ENCODE peak calls at places on chromosomes 2 and 18, in seven cellular contexts. One of them, this sample, is unnamed.

GRCh38 chr2:224885836-224886547 is 156.3 kb downstream of the DOCK10 start:
- DNase-seq in H1: no peak
- DNase-seq in mesenchymal stem cell: peak
- DNase-seq in trophoblast cell: peak
- DNase-seq in mesendoderm: no peak
- DNase-seq in neuronal stem cell: no peak
- DNase-seq in H9: no peak
- DNase-seq in this sample: peak

GRCh38 chr2:203759692-203760365 is 53.4 kb downstream of the CD28 start:
- DNase-seq in mesendoderm: peak
- DNase-seq in trophoblast cell: peak
- DNase-seq in H9: no peak
- DNase-seq in H1: no peak
- DNase-seq in mesenchymal stem cell: peak
- DNase-seq in neuronal stem cell: no peak
- DNase-seq in this sample: peak

GRCh38 chr2:34831096-34831495 is 1232.0 kb upstream of the FAM98A start:
- DNase-seq in mesenchymal stem cell: no peak
- DNase-seq in H1: no peak
- DNase-seq in H9: no peak
- DNase-seq in trophoblast cell: no peak
- DNase-seq in mesendoderm: no peak
- DNase-seq in neuronal stem cell: no peak
- DNase-seq in this sample: no peak

GRCh38 chr2:222423632-222424280 is 587 bp upstream of the SGPP2 start:
- DNase-seq in H9: peak
- DNase-seq in neuronal stem cell: no peak
- DNase-seq in trophoblast cell: peak
- DNase-seq in mesendoderm: no peak
- DNase-seq in mesenchymal stem cell: peak
- DNase-seq in H1: no peak
- DNase-seq in this sample: no peak

GRCh38 chr2:122384768-122385333 is 629.4 kb downstream of the TSN start:
- DNase-seq in mesenchymal stem cell: no peak
- DNase-seq in mesendoderm: no peak
- DNase-seq in H1: no peak
- DNase-seq in neuronal stem cell: no peak
- DNase-seq in trophoblast cell: no peak
- DNase-seq in H9: no peak
- DNase-seq in this sample: no peak

GRCh38 chr2:24926602-24927252 is 6.7 kb upstream of the ADCY3 start:
- DNase-seq in neuronal stem cell: no peak
- DNase-seq in H9: peak
- DNase-seq in mesendoderm: peak
- DNase-seq in H1: no peak
- DNase-seq in mesenchymal stem cell: no peak
- DNase-seq in trophoblast cell: peak
- DNase-seq in this sample: no peak

GRCh38 chr2:157192445-157193423 is 64.8 kb upstream of the GALNT5 start:
- DNase-seq in mesendoderm: peak
- DNase-seq in H9: no peak
- DNase-seq in H1: no peak
- DNase-seq in neuronal stem cell: no peak
- DNase-seq in mesenchymal stem cell: no peak
- DNase-seq in trophoblast cell: no peak
- DNase-seq in this sample: no peak

GRCh38 chr2:112481528-112482228 is at the start of gene TTL:
- DNase-seq in H1: no peak
- DNase-seq in mesenchymal stem cell: peak
- DNase-seq in mesendoderm: peak
- DNase-seq in neuronal stem cell: peak
- DNase-seq in trophoblast cell: peak
- DNase-seq in H9: peak
- DNase-seq in this sample: peak

GRCh38 chr2:166897666-166898065 is 9.4 kb downstream of the XIRP2 start:
- DNase-seq in trophoblast cell: no peak
- DNase-seq in H9: no peak
- DNase-seq in mesendoderm: peak
- DNase-seq in H1: no peak
- DNase-seq in mesenchymal stem cell: no peak
- DNase-seq in neuronal stem cell: no peak
- DNase-seq in this sample: no peak

GRCh38 chr2:53252115-53252514 is 515.5 kb upstream of the CHAC2 start:
- DNase-seq in trophoblast cell: no peak
- DNase-seq in H9: no peak
- DNase-seq in mesenchymal stem cell: no peak
- DNase-seq in H1: no peak
- DNase-seq in neuronal stem cell: no peak
- DNase-seq in mesendoderm: no peak
- DNase-seq in this sample: peak

GRCh38 chr2:53939656-53940055 is 31.1 kb downstream of the PSME4 start:
- DNase-seq in mesendoderm: no peak
- DNase-seq in trophoblast cell: no peak
- DNase-seq in H1: no peak
- DNase-seq in neuronal stem cell: no peak
- DNase-seq in H9: no peak
- DNase-seq in mesenchymal stem cell: no peak
- DNase-seq in this sample: peak

GRCh38 chr18:75207298-75208054 is 1.5 kb downstream of the PTGR3 start:
- DNase-seq in mesendoderm: peak
- DNase-seq in trophoblast cell: no peak
- DNase-seq in mesenchymal stem cell: peak
- DNase-seq in H1: no peak
- DNase-seq in neuronal stem cell: peak
- DNase-seq in H9: no peak
- DNase-seq in this sample: peak

GRCh38 chr2:231000211-231000904 is 4.4 kb downstream of the SPATA3 start:
- DNase-seq in H9: peak
- DNase-seq in mesendoderm: peak
- DNase-seq in mesenchymal stem cell: no peak
- DNase-seq in neuronal stem cell: no peak
- DNase-seq in trophoblast cell: no peak
- DNase-seq in H1: peak
- DNase-seq in this sample: no peak

GRCh38 chr2:120949027-120949956 is 213.6 kb downstream of the GLI2 start:
- DNase-seq in neuronal stem cell: no peak
- DNase-seq in mesendoderm: no peak
- DNase-seq in H1: no peak
- DNase-seq in trophoblast cell: no peak
- DNase-seq in mesenchymal stem cell: peak
- DNase-seq in H9: no peak
- DNase-seq in this sample: no peak

GRCh38 chr2:120853294-120854013 is 117.8 kb downstream of the GLI2 start:
- DNase-seq in trophoblast cell: no peak
- DNase-seq in H1: no peak
- DNase-seq in neuronal stem cell: no peak
- DNase-seq in H9: no peak
- DNase-seq in mesenchymal stem cell: no peak
- DNase-seq in mesendoderm: no peak
- DNase-seq in this sample: no peak

GRCh38 chr2:111884592-111884964 is 585 bp upstream of the ANAPC1 start:
- DNase-seq in H1: no peak
- DNase-seq in trophoblast cell: no peak
- DNase-seq in H9: no peak
- DNase-seq in mesendoderm: no peak
- DNase-seq in mesenchymal stem cell: no peak
- DNase-seq in neuronal stem cell: no peak
- DNase-seq in this sample: no peak

GRCh38 chr2:190794466-190795184 is 86.0 kb upstream of the GLS start:
- DNase-seq in mesenchymal stem cell: no peak
- DNase-seq in mesendoderm: no peak
- DNase-seq in neuronal stem cell: no peak
- DNase-seq in H9: no peak
- DNase-seq in H1: no peak
- DNase-seq in trophoblast cell: no peak
- DNase-seq in this sample: peak

GRCh38 chr2:174282449-174282848 is 34.1 kb upstream of the OLA1 start:
- DNase-seq in mesenchymal stem cell: no peak
- DNase-seq in H9: no peak
- DNase-seq in mesendoderm: no peak
- DNase-seq in H1: no peak
- DNase-seq in neuronal stem cell: no peak
- DNase-seq in trophoblast cell: no peak
- DNase-seq in this sample: no peak

GRCh38 chr2:8822218-8822617 is 15.2 kb downstream of the KIDINS220 start:
- DNase-seq in neuronal stem cell: no peak
- DNase-seq in mesenchymal stem cell: peak
- DNase-seq in mesendoderm: no peak
- DNase-seq in H9: no peak
- DNase-seq in trophoblast cell: peak
- DNase-seq in H1: no peak
- DNase-seq in this sample: peak

GRCh38 chr2:133705287-133705686 is 137.0 kb upstream of the NCKAP5 start:
- DNase-seq in trophoblast cell: no peak
- DNase-seq in mesenchymal stem cell: no peak
- DNase-seq in H9: no peak
- DNase-seq in neuronal stem cell: no peak
- DNase-seq in mesendoderm: peak
- DNase-seq in H1: no peak
- DNase-seq in this sample: no peak

GRCh38 chr2:182186132-182186735 is 200.6 kb downstream of the PPP1R1C start:
- DNase-seq in trophoblast cell: peak
- DNase-seq in mesendoderm: peak
- DNase-seq in mesenchymal stem cell: peak
- DNase-seq in H1: no peak
- DNase-seq in H9: no peak
- DNase-seq in neuronal stem cell: peak
- DNase-seq in this sample: peak

GRCh38 chr2:20449501-20450200 is 2.8 kb downstream of the RHOB start:
- DNase-seq in H1: no peak
- DNase-seq in mesenchymal stem cell: peak
- DNase-seq in H9: no peak
- DNase-seq in trophoblast cell: peak
- DNase-seq in neuronal stem cell: no peak
- DNase-seq in mesendoderm: peak
- DNase-seq in this sample: peak

GRCh38 chr2:20512061-20512605 is 65.3 kb downstream of the RHOB start:
- DNase-seq in H1: no peak
- DNase-seq in neuronal stem cell: no peak
- DNase-seq in trophoblast cell: no peak
- DNase-seq in H9: no peak
- DNase-seq in mesenchymal stem cell: no peak
- DNase-seq in mesendoderm: no peak
- DNase-seq in this sample: no peak

DNA sequence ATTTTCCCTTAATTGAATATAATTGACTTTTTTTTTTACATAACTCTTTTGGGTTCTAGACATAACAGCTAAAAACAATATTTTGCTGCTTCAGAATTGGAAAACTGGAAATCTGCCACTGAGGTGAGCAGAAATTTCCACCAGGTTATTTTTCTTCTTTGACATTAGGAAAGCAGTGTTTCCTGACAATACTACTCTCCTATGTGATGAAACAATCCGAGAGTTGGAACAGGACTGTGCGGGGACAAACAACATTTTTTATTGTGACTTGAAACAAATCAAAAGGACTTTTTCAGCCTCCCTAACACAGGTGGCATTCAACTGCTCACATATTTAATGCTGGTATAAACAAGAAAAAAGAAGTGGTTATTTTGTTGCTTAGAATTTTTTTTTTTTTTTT is 237.2 kb downstream of the RNF152 start:
- DNase-seq in H9: no peak
- DNase-seq in mesenchymal stem cell: no peak
- DNase-seq in H1: no peak
- DNase-seq in neuronal stem cell: no peak
- DNase-seq in mesendoderm: no peak
- DNase-seq in trophoblast cell: no peak
- DNase-seq in this sample: no peak
- H2AK5ac ChIP-seq in H9: no peak
- H2AK5ac ChIP-seq in mesenchymal stem cell: no peak
- H2AK5ac ChIP-seq in H1: no peak
- H2AK5ac ChIP-seq in neuronal stem cell: no peak
- H2AK5ac ChIP-seq in mesendoderm: no peak
- H2AK5ac ChIP-seq in trophoblast cell: no peak
- H2AK5ac ChIP-seq in this sample: no peak

GRCh38 chr2:208570851-208571763 is 164.5 kb downstream of the PTH2R start:
- DNase-seq in trophoblast cell: no peak
- DNase-seq in neuronal stem cell: no peak
- DNase-seq in H1: no peak
- DNase-seq in mesenchymal stem cell: no peak
- DNase-seq in H9: no peak
- DNase-seq in mesendoderm: no peak
- DNase-seq in this sample: no peak

GRCh38 chr2:208573559-208573958 is 167.0 kb downstream of the PTH2R start:
- DNase-seq in neuronal stem cell: no peak
- DNase-seq in H9: no peak
- DNase-seq in mesendoderm: no peak
- DNase-seq in trophoblast cell: no peak
- DNase-seq in H1: no peak
- DNase-seq in mesenchymal stem cell: no peak
- DNase-seq in this sample: no peak

GRCh38 chr2:208570066-208570465 is 163.5 kb downstream of the PTH2R start:
- DNase-seq in mesenchymal stem cell: no peak
- DNase-seq in H9: no peak
- DNase-seq in trophoblast cell: no peak
- DNase-seq in H1: no peak
- DNase-seq in neuronal stem cell: no peak
- DNase-seq in mesendoderm: no peak
- DNase-seq in this sample: no peak

GRCh38 chr2:208568203-208568602 is 161.6 kb downstream of the PTH2R start:
- DNase-seq in trophoblast cell: no peak
- DNase-seq in neuronal stem cell: no peak
- DNase-seq in H1: no peak
- DNase-seq in H9: no peak
- DNase-seq in mesendoderm: no peak
- DNase-seq in mesenchymal stem cell: no peak
- DNase-seq in this sample: no peak

DNA sequence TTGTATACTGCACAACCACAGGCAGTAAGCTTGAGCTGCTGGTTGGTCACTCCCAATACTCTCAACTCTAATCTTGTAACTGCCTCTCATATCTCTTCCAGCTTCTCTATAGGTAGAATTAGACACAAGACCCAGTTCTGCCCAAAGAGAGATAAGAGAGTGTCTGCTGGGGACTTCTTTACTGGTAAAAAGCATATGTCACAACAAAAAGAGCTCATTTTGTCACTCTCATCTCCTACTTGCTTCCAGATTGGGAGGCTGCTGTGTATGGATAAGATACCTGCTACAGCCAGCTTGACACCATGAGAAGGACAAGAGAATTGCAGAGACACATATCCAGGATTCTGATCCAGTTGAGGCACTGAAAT is 165.2 kb downstream of the PTH2R start:
- DNase-seq in H9: no peak
- DNase-seq in trophoblast cell: no peak
- DNase-seq in mesendoderm: no peak
- DNase-seq in mesenchymal stem cell: no peak
- DNase-seq in neuronal stem cell: no peak
- DNase-seq in H1: no peak
- DNase-seq in this sample: no peak
- H2BK5ac ChIP-seq in H9: no peak
- H2BK5ac ChIP-seq in trophoblast cell: no peak
- H2BK5ac ChIP-seq in mesendoderm: no peak
- H2BK5ac ChIP-seq in mesenchymal stem cell: no peak
- H2BK5ac ChIP-seq in neuronal stem cell: no peak
- H2BK5ac ChIP-seq in H1: no peak
- H2BK5ac ChIP-seq in this sample: no peak

GRCh38 chr18:8821531-8821930 is 116.2 kb downstream of the MTCL1 start:
- DNase-seq in neuronal stem cell: no peak
- DNase-seq in H9: no peak
- DNase-seq in H1: no peak
- DNase-seq in mesendoderm: no peak
- DNase-seq in mesenchymal stem cell: no peak
- DNase-seq in trophoblast cell: no peak
- DNase-seq in this sample: no peak
- H3K9ac ChIP-seq in neuronal stem cell: no peak
- H3K9ac ChIP-seq in H9: no peak
- H3K9ac ChIP-seq in H1: no peak
- H3K9ac ChIP-seq in mesendoderm: no peak
- H3K9ac ChIP-seq in mesenchymal stem cell: no peak
- H3K9ac ChIP-seq in trophoblast cell: no peak
- H3K9ac ChIP-seq in this sample: no peak

GRCh38 chr2:192697880-192698279 is 503.1 kb upstream of the TMEFF2 start:
- DNase-seq in mesendoderm: no peak
- DNase-seq in neuronal stem cell: no peak
- DNase-seq in trophoblast cell: no peak
- DNase-seq in mesenchymal stem cell: no peak
- DNase-seq in H9: no peak
- DNase-seq in H1: no peak
- DNase-seq in this sample: no peak
- H2AK5ac ChIP-seq in mesendoderm: no peak
- H2AK5ac ChIP-seq in neuronal stem cell: no peak
- H2AK5ac ChIP-seq in trophoblast cell: no peak
- H2AK5ac ChIP-seq in mesenchymal stem cell: no peak
- H2AK5ac ChIP-seq in H9: no peak
- H2AK5ac ChIP-seq in H1: no peak
- H2AK5ac ChIP-seq in this sample: no peak

This sample was measured in IMR-90.